ENCODE peak calls at places on chromosomes 4 and X, in ten cellular contexts. One of them, this sample, is unnamed.
A peak's percentile ranks its signal among the peaks of the same experiment; 100 is the strongest.

GRCh38 chrX:80471582-80471981 is 51.3 kb downstream of the TENT5D start:
- DNase-seq in choroid plexus epithelial cell: no peak
- DNase-seq in SK-N-SH: no peak
- DNase-seq in neural crest cell: no peak
- DNase-seq in cardiac fibroblast: no peak
- DNase-seq in HepG2: no peak
- DNase-seq in thoracic aorta: no peak
- DNase-seq in ovary: no peak
- DNase-seq in IMR-90: no peak
- DNase-seq in fibroblast of lung: no peak
- DNase-seq in this sample: no peak

GRCh38 chr4:94453534-94453963 is 1.8 kb downstream of the PDLIM5 start:
- DNase-seq in choroid plexus epithelial cell: no peak
- DNase-seq in SK-N-SH: no peak
- DNase-seq in neural crest cell: no peak
- DNase-seq in cardiac fibroblast: no peak
- DNase-seq in HepG2: peak; percentile 58
- DNase-seq in thoracic aorta: no peak
- DNase-seq in ovary: no peak
- DNase-seq in IMR-90: no peak
- DNase-seq in fibroblast of lung: no peak
- DNase-seq in this sample: no peak

GRCh38 chr4:158209825-158210807 is at the start of gene TMEM144:
- DNase-seq in choroid plexus epithelial cell: peak; percentile 94
- DNase-seq in SK-N-SH: no peak
- DNase-seq in neural crest cell: peak; percentile 57
- DNase-seq in cardiac fibroblast: peak; percentile 91
- DNase-seq in HepG2: peak; percentile 79
- DNase-seq in thoracic aorta: peak; percentile 89
- DNase-seq in ovary: peak; percentile 87
- DNase-seq in IMR-90: peak; percentile 85
- DNase-seq in fibroblast of lung: peak; percentile 79
- DNase-seq in this sample: peak; percentile 62

GRCh38 chr4:38082424-38083374 is 122.5 kb downstream of the PTTG2 start:
- DNase-seq in choroid plexus epithelial cell: peak; percentile 67
- DNase-seq in SK-N-SH: no peak
- DNase-seq in neural crest cell: no peak
- DNase-seq in cardiac fibroblast: peak; percentile 85
- DNase-seq in HepG2: no peak
- DNase-seq in thoracic aorta: no peak
- DNase-seq in ovary: no peak
- DNase-seq in IMR-90: peak; percentile 97
- DNase-seq in fibroblast of lung: peak; percentile 93
- DNase-seq in this sample: no peak

GRCh38 chr4:174496631-174497442 is 25.5 kb downstream of the HPGD start:
- DNase-seq in choroid plexus epithelial cell: no peak
- DNase-seq in SK-N-SH: no peak
- DNase-seq in neural crest cell: no peak
- DNase-seq in cardiac fibroblast: no peak
- DNase-seq in HepG2: no peak
- DNase-seq in thoracic aorta: no peak
- DNase-seq in ovary: no peak
- DNase-seq in IMR-90: no peak
- DNase-seq in fibroblast of lung: no peak
- DNase-seq in this sample: no peak

GRCh38 chrX:71052721-71053120 is 15.4 kb downstream of the SNX12 start:
- DNase-seq in choroid plexus epithelial cell: peak; percentile 0
- DNase-seq in SK-N-SH: no peak
- DNase-seq in neural crest cell: no peak
- DNase-seq in cardiac fibroblast: no peak
- DNase-seq in HepG2: no peak
- DNase-seq in thoracic aorta: no peak
- DNase-seq in ovary: no peak
- DNase-seq in IMR-90: no peak
- DNase-seq in fibroblast of lung: no peak
- DNase-seq in this sample: peak; percentile 38

GRCh38 chr4:3293410-3294391 is 880 bp downstream of the RGS12 start:
- DNase-seq in choroid plexus epithelial cell: peak; percentile 11
- DNase-seq in SK-N-SH: no peak
- DNase-seq in neural crest cell: no peak
- DNase-seq in cardiac fibroblast: no peak
- DNase-seq in HepG2: no peak
- DNase-seq in thoracic aorta: no peak
- DNase-seq in ovary: no peak
- DNase-seq in IMR-90: no peak
- DNase-seq in fibroblast of lung: no peak
- DNase-seq in this sample: no peak

GRCh38 chrX:153600921-153601320 is 2.0 kb upstream of the CCNQ start:
- DNase-seq in choroid plexus epithelial cell: no peak
- DNase-seq in SK-N-SH: no peak
- DNase-seq in neural crest cell: no peak
- DNase-seq in cardiac fibroblast: no peak
- DNase-seq in HepG2: no peak
- DNase-seq in thoracic aorta: no peak
- DNase-seq in ovary: no peak
- DNase-seq in IMR-90: no peak
- DNase-seq in fibroblast of lung: no peak
- DNase-seq in this sample: no peak

GRCh38 chr4:53476232-53477037 is 99.0 kb downstream of the FIP1L1 start:
- DNase-seq in choroid plexus epithelial cell: peak; percentile 87
- DNase-seq in SK-N-SH: no peak
- DNase-seq in neural crest cell: no peak
- DNase-seq in cardiac fibroblast: peak; percentile 97
- DNase-seq in HepG2: no peak
- DNase-seq in thoracic aorta: peak; percentile 19
- DNase-seq in ovary: no peak
- DNase-seq in IMR-90: peak; percentile 98
- DNase-seq in fibroblast of lung: peak; percentile 97
- DNase-seq in this sample: no peak

GRCh38 chr4:186781032-186781917 is 57.6 kb upstream of the FAT1 start:
- DNase-seq in choroid plexus epithelial cell: peak; percentile 87
- DNase-seq in SK-N-SH: no peak
- DNase-seq in neural crest cell: no peak
- DNase-seq in cardiac fibroblast: peak; percentile 51
- DNase-seq in HepG2: peak; percentile 93
- DNase-seq in thoracic aorta: no peak
- DNase-seq in ovary: no peak
- DNase-seq in IMR-90: peak; percentile 91
- DNase-seq in fibroblast of lung: peak; percentile 65
- DNase-seq in this sample: no peak

GRCh38 chrX:124086411-124086810 is 124.9 kb downstream of the STAG2 start:
- DNase-seq in choroid plexus epithelial cell: no peak
- DNase-seq in SK-N-SH: no peak
- DNase-seq in neural crest cell: no peak
- DNase-seq in cardiac fibroblast: no peak
- DNase-seq in HepG2: no peak
- DNase-seq in thoracic aorta: no peak
- DNase-seq in ovary: no peak
- DNase-seq in IMR-90: no peak
- DNase-seq in fibroblast of lung: no peak
- DNase-seq in this sample: no peak

GRCh38 chr4:145218251-145218650 is 37.9 kb upstream of the OTUD4 start:
- DNase-seq in choroid plexus epithelial cell: no peak
- DNase-seq in SK-N-SH: no peak
- DNase-seq in neural crest cell: no peak
- DNase-seq in cardiac fibroblast: no peak
- DNase-seq in HepG2: no peak
- DNase-seq in thoracic aorta: no peak
- DNase-seq in ovary: no peak
- DNase-seq in IMR-90: no peak
- DNase-seq in fibroblast of lung: no peak
- DNase-seq in this sample: peak; percentile 32

GRCh38 chr4:145217339-145217738 is 37.0 kb upstream of the OTUD4 start:
- DNase-seq in choroid plexus epithelial cell: no peak
- DNase-seq in SK-N-SH: no peak
- DNase-seq in neural crest cell: no peak
- DNase-seq in cardiac fibroblast: no peak
- DNase-seq in HepG2: no peak
- DNase-seq in thoracic aorta: no peak
- DNase-seq in ovary: no peak
- DNase-seq in IMR-90: no peak
- DNase-seq in fibroblast of lung: no peak
- DNase-seq in this sample: no peak

GRCh38 chr4:145213245-145213644 is 32.9 kb upstream of the OTUD4 start:
- DNase-seq in choroid plexus epithelial cell: no peak
- DNase-seq in SK-N-SH: no peak
- DNase-seq in neural crest cell: no peak
- DNase-seq in cardiac fibroblast: no peak
- DNase-seq in HepG2: no peak
- DNase-seq in thoracic aorta: no peak
- DNase-seq in ovary: no peak
- DNase-seq in IMR-90: no peak
- DNase-seq in fibroblast of lung: no peak
- DNase-seq in this sample: no peak

GRCh38 chr4:145216532-145216931 is 36.1 kb upstream of the OTUD4 start:
- DNase-seq in choroid plexus epithelial cell: peak; percentile 70
- DNase-seq in SK-N-SH: peak; percentile 13
- DNase-seq in neural crest cell: no peak
- DNase-seq in cardiac fibroblast: peak; percentile 60
- DNase-seq in HepG2: no peak
- DNase-seq in thoracic aorta: no peak
- DNase-seq in ovary: no peak
- DNase-seq in IMR-90: peak; percentile 44
- DNase-seq in fibroblast of lung: peak; percentile 65
- DNase-seq in this sample: no peak
- TF ChIP-seq CTCF in choroid plexus epithelial cell: peak; percentile 65
- TF ChIP-seq CTCF in SK-N-SH: peak; percentile 82
- TF ChIP-seq CTCF in neural crest cell: peak; percentile 67
- TF ChIP-seq CTCF in cardiac fibroblast: peak; percentile 72
- TF ChIP-seq CTCF in HepG2: peak; percentile 53
- TF ChIP-seq CTCF in thoracic aorta: peak; percentile 25
- TF ChIP-seq CTCF in ovary: peak; percentile 14
- TF ChIP-seq CTCF in IMR-90: peak; percentile 79
- TF ChIP-seq CTCF in fibroblast of lung: peak; percentile 66
- TF ChIP-seq CTCF in this sample: peak; percentile 40

GRCh38 chr4:4374388-4375098 is 12.4 kb upstream of the NSG1 start:
- DNase-seq in choroid plexus epithelial cell: no peak
- DNase-seq in SK-N-SH: no peak
- DNase-seq in neural crest cell: no peak
- DNase-seq in cardiac fibroblast: no peak
- DNase-seq in HepG2: no peak
- DNase-seq in thoracic aorta: no peak
- DNase-seq in ovary: no peak
- DNase-seq in IMR-90: no peak
- DNase-seq in fibroblast of lung: no peak
- DNase-seq in this sample: no peak
- TF ChIP-seq CTCF in choroid plexus epithelial cell: no peak
- TF ChIP-seq CTCF in SK-N-SH: no peak
- TF ChIP-seq CTCF in neural crest cell: no peak
- TF ChIP-seq CTCF in cardiac fibroblast: no peak
- TF ChIP-seq CTCF in HepG2: no peak
- TF ChIP-seq CTCF in thoracic aorta: no peak
- TF ChIP-seq CTCF in ovary: no peak
- TF ChIP-seq CTCF in IMR-90: no peak
- TF ChIP-seq CTCF in fibroblast of lung: no peak
- TF ChIP-seq CTCF in this sample: no peak

DNA sequence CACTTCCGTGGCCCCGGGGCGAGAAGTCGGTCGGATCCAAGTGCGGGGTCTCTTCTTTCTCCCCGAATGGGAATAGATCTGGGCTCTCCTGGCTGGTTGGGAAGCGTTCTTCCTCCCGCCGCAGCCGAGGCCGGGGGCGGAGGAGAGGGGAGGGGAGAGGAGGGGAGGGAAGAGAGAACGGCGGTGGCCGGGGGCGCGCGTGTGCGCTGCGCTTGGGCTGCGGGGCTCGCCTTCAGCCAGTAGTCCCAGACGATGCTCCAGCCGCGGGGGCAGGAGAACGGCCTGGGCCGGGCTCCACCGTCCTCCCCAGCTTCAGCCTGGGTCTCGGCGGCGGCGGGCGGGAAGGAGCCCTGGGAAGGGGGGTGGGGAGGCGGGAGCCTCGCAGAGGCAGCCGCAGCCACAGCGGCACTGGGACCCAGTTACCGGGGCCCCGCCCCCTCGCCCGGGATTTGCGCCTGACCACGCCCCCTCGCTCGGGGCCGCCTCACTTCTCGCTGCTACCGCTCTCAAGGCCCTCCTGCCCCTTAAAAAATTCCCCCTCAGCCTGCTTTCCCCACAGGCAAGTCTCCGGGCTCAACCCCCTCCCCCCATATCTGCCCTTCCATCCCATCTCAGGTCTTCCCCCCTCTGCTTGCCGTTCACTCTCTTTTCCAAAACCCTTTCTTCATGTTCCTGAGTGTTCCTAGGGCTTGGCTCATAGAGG is at the start of gene FGD1:
- DNase-seq in choroid plexus epithelial cell: peak; percentile 51
- DNase-seq in SK-N-SH: peak; percentile 92
- DNase-seq in neural crest cell: peak; percentile 59
- DNase-seq in cardiac fibroblast: peak; percentile 52
- DNase-seq in HepG2: no peak
- DNase-seq in thoracic aorta: no peak
- DNase-seq in ovary: peak; percentile 84
- DNase-seq in IMR-90: peak; percentile 41
- DNase-seq in fibroblast of lung: peak; percentile 56
- DNase-seq in this sample: peak; percentile 45
- TF ChIP-seq CTCF in choroid plexus epithelial cell: no peak
- TF ChIP-seq CTCF in SK-N-SH: no peak
- TF ChIP-seq CTCF in neural crest cell: no peak
- TF ChIP-seq CTCF in cardiac fibroblast: no peak
- TF ChIP-seq CTCF in HepG2: no peak
- TF ChIP-seq CTCF in thoracic aorta: no peak
- TF ChIP-seq CTCF in ovary: no peak
- TF ChIP-seq CTCF in IMR-90: no peak
- TF ChIP-seq CTCF in fibroblast of lung: no peak
- TF ChIP-seq CTCF in this sample: no peak

GRCh38 chr4:134027931-134028330 is 173.7 kb downstream of the PABPC4L start:
- DNase-seq in choroid plexus epithelial cell: peak; percentile 96
- DNase-seq in SK-N-SH: no peak
- DNase-seq in neural crest cell: no peak
- DNase-seq in cardiac fibroblast: peak; percentile 65
- DNase-seq in HepG2: no peak
- DNase-seq in thoracic aorta: no peak
- DNase-seq in ovary: no peak
- DNase-seq in IMR-90: peak; percentile 69
- DNase-seq in fibroblast of lung: peak; percentile 76
- DNase-seq in this sample: no peak

GRCh38 chr4:134018845-134019244 is 182.7 kb downstream of the PABPC4L start:
- DNase-seq in choroid plexus epithelial cell: no peak
- DNase-seq in SK-N-SH: no peak
- DNase-seq in neural crest cell: no peak
- DNase-seq in cardiac fibroblast: no peak
- DNase-seq in HepG2: no peak
- DNase-seq in thoracic aorta: no peak
- DNase-seq in ovary: no peak
- DNase-seq in IMR-90: peak; percentile 1
- DNase-seq in fibroblast of lung: no peak
- DNase-seq in this sample: no peak

GRCh38 chr4:134019657-134020056 is 181.9 kb downstream of the PABPC4L start:
- DNase-seq in choroid plexus epithelial cell: no peak
- DNase-seq in SK-N-SH: no peak
- DNase-seq in neural crest cell: no peak
- DNase-seq in cardiac fibroblast: no peak
- DNase-seq in HepG2: no peak
- DNase-seq in thoracic aorta: no peak
- DNase-seq in ovary: no peak
- DNase-seq in IMR-90: no peak
- DNase-seq in fibroblast of lung: no peak
- DNase-seq in this sample: no peak

GRCh38 chr4:134028411-134028810 is 173.2 kb downstream of the PABPC4L start:
- DNase-seq in choroid plexus epithelial cell: peak; percentile 10
- DNase-seq in SK-N-SH: no peak
- DNase-seq in neural crest cell: no peak
- DNase-seq in cardiac fibroblast: no peak
- DNase-seq in HepG2: no peak
- DNase-seq in thoracic aorta: no peak
- DNase-seq in ovary: no peak
- DNase-seq in IMR-90: no peak
- DNase-seq in fibroblast of lung: no peak
- DNase-seq in this sample: no peak

GRCh38 chr4:134024251-134024650 is 177.3 kb downstream of the PABPC4L start:
- DNase-seq in choroid plexus epithelial cell: peak; percentile 50
- DNase-seq in SK-N-SH: no peak
- DNase-seq in neural crest cell: no peak
- DNase-seq in cardiac fibroblast: peak; percentile 0
- DNase-seq in HepG2: peak; percentile 43
- DNase-seq in thoracic aorta: no peak
- DNase-seq in ovary: no peak
- DNase-seq in IMR-90: no peak
- DNase-seq in fibroblast of lung: peak; percentile 6
- DNase-seq in this sample: no peak
- TF ChIP-seq CTCF in choroid plexus epithelial cell: peak; percentile 49
- TF ChIP-seq CTCF in SK-N-SH: peak; percentile 28
- TF ChIP-seq CTCF in neural crest cell: peak; percentile 52
- TF ChIP-seq CTCF in cardiac fibroblast: no peak
- TF ChIP-seq CTCF in HepG2: peak; percentile 41
- TF ChIP-seq CTCF in thoracic aorta: no peak
- TF ChIP-seq CTCF in ovary: no peak
- TF ChIP-seq CTCF in IMR-90: no peak
- TF ChIP-seq CTCF in fibroblast of lung: peak; percentile 21
- TF ChIP-seq CTCF in this sample: no peak

This sample was measured in GM10248.